ENCODE peak calls at places on chromosomes 13 and 19, in eight cellular contexts. G, H, C, D, Z, N, Q and Y are unnamed samples.

GRCh38 chr13:44004881-44005280 is 125.2 kb downstream of the LACC1 start:
- DNase-seq in G (no peak), H (no peak), C (no peak), D (no peak), Z (no peak), N (peak), Q (peak), Y (no peak)

GRCh38 chr13:79490326-79490725 is 9.4 kb downstream of the NDFIP2 start:
- DNase-seq in G (no peak), H (no peak), C (no peak), D (no peak), Z (no peak), N (no peak), Q (no peak), Y (no peak)

GRCh38 chr19:58181902-58182576 is 822 bp upstream of the ZNF274 start:
- DNase-seq in G (peak), H (peak), C (peak), D (no peak), Z (peak), N (peak), Q (no peak), Y (no peak)

GRCh38 chr13:98484289-98485219 is 92.4 kb downstream of the STK24 start:
- DNase-seq in G (no peak), H (peak), C (peak), D (no peak), Z (peak), N (peak), Q (peak), Y (peak)

GRCh38 chr13:99642006-99642405 is 140.7 kb downstream of the TM9SF2 start:
- DNase-seq in G (no peak), H (no peak), C (peak), D (no peak), Z (no peak), N (no peak), Q (no peak), Y (no peak)

GRCh38 chr19:47750752-47751151 is 5.4 kb downstream of the NOP53 start:
- DNase-seq in G (no peak), H (no peak), C (no peak), D (no peak), Z (no peak), N (no peak), Q (no peak), Y (no peak)

GRCh38 chr19:39701291-39701690 is 3.0 kb upstream of the LGALS14 start:
- DNase-seq in G (no peak), H (no peak), C (no peak), D (no peak), Z (no peak), N (no peak), Q (no peak), Y (no peak)

GRCh38 chr13:102901056-102901455 is 55.2 kb downstream of the ERCC5 start:
- DNase-seq in G (no peak), H (no peak), C (no peak), D (no peak), Z (no peak), N (no peak), Q (no peak), Y (no peak)

GRCh38 chr19:10288662-10289166 is 1.0 kb upstream of the ICAM5 start:
- DNase-seq in G (peak), H (peak), C (peak), D (no peak), Z (peak), N (peak), Q (peak), Y (peak)

GRCh38 chr13:96499646-96500045 is 409.7 kb downstream of the HS6ST3 start:
- DNase-seq in G (no peak), H (no peak), C (no peak), D (no peak), Z (no peak), N (no peak), Q (no peak), Y (no peak)